ENCODE peak calls at places on chromosomes 13 and 19, in six cellular contexts. C is astrocyte of the cerebellum; O is ureter; B is activated naive CD8-positive, alpha-beta T cell treated with anti-CD3 and anti-CD28 coated beads for 36 hours; U is iPS DF 19.7; A is NCI-H1092. N is an unnamed sample.

GRCh38 chr13:111621164-111621563 is 300.7 kb downstream of the TEX29 start:
- DNase-seq in C (no peak), O (no peak), B (no peak), U (no peak), A (no peak), N (no peak)

GRCh38 chr13:75906315-75906714 is 270.2 kb downstream of the LMO7 start:
- DNase-seq in C (no peak), O (no peak), B (no peak), U (no peak), A (no peak), N (no peak)

GRCh38 chr19:46932346-46932745 is 71.5 kb downstream of the ARHGAP35 start:
- DNase-seq in C (no peak), O (no peak), B (no peak), U (no peak), A (no peak), N (no peak)

GRCh38 chr13:56216221-56216620 is 924.5 kb upstream of the PRR20A start:
- DNase-seq in C (no peak), O (no peak), B (no peak), U (no peak), A (no peak), N (no peak)

GRCh38 chr19:10896851-10897526 is 25.6 kb downstream of the CARM1 start:
- DNase-seq in C (no peak), O (no peak), B (no peak), U (no peak), A (peak), N (no peak)

GRCh38 chr13:110677731-110678545 is 28.0 kb downstream of the CARS2 start:
- DNase-seq in C (no peak), O (no peak), B (peak), U (no peak), A (no peak), N (no peak)

GRCh38 chr13:29905845-29906244 is 55.4 kb upstream of the UBL3 start:
- DNase-seq in C (no peak), O (peak), B (no peak), U (no peak), A (no peak), N (no peak)

GRCh38 chr19:11182994-11183393 is 14.4 kb downstream of the KANK2 start:
- DNase-seq in C (no peak), O (no peak), B (no peak), U (no peak), A (no peak), N (no peak)

GRCh38 chr13:37348916-37349653 is 243.6 kb upstream of the CSNK1A1L start:
- DNase-seq in C (no peak), O (no peak), B (no peak), U (no peak), A (peak), N (no peak)

GRCh38 chr19:38644719-38645118 is 2.7 kb upstream of the ACTN4 start:
- DNase-seq in C (no peak), O (no peak), B (no peak), U (no peak), A (no peak), N (no peak)

GRCh38 chr13:42707596-42707995 is 73.8 kb upstream of the FAM216B start:
- DNase-seq in C (peak), O (no peak), B (no peak), U (no peak), A (no peak), N (no peak)

GRCh38 chr13:25249001-25249543 is 38.2 kb downstream of the MTMR6 start:
- DNase-seq in C (peak), O (no peak), B (no peak), U (no peak), A (no peak), N (no peak)

GRCh38 chr19:30459859-30460258 is 87.7 kb downstream of the ZNF536 start:
- DNase-seq in C (no peak), O (no peak), B (no peak), U (no peak), A (no peak), N (no peak)

GRCh38 chr13:23488442-23488841 is 54.9 kb upstream of the SACS start:
- DNase-seq in C (no peak), O (no peak), B (no peak), U (no peak), A (peak), N (no peak)

GRCh38 chr19:44697670-44698034 is 1.3 kb upstream of the CEACAM16 start:
- DNase-seq in C (no peak), O (no peak), B (no peak), U (no peak), A (no peak), N (no peak)

GRCh38 chr13:43572601-43573360 is 214.0 kb downstream of the ENOX1 start:
- DNase-seq in C (peak), O (no peak), B (no peak), U (no peak), A (no peak), N (peak)

GRCh38 chr19:56946164-56946563 is 105.6 kb upstream of the PEG3 start:
- DNase-seq in C (no peak), O (no peak), B (no peak), U (no peak), A (no peak), N (no peak)

GRCh38 chr13:98466634-98467236 is 110.2 kb downstream of the STK24 start:
- DNase-seq in C (no peak), O (no peak), B (peak), U (no peak), A (no peak), N (no peak)

GRCh38 chr13:23790591-23791170 is 98.5 kb downstream of the MIPEP start:
- DNase-seq in C (peak), O (no peak), B (no peak), U (no peak), A (no peak), N (no peak)

GRCh38 chr19:11587302-11587972 is 9.8 kb upstream of the ZNF627 start:
- DNase-seq in C (peak), O (peak), B (peak), U (no peak), A (peak), N (peak)

GRCh38 chr19:21023901-21024300 is 3.4 kb downstream of the ZNF430 start:
- DNase-seq in C (no peak), O (no peak), B (no peak), U (no peak), A (no peak), N (no peak)

GRCh38 chr13:41905600-41906254 is 55.2 kb downstream of the VWA8 start:
- DNase-seq in C (no peak), O (no peak), B (no peak), U (no peak), A (peak), N (no peak)